ENCODE peak calls at places on chromosomes 12 and 14, in seven cellular contexts. E is head of caudate nucleus, N is mucosa of descending colon, H is AG04449, C is choroid plexus epithelial cell, A is NCI-H1694, Y is NCI-H460. G is an unnamed sample.

GRCh38 chr12:121400332-121401139 is 618 bp downstream of the RNF34 start:
- DNase-seq in N (peak), H (no peak), E (peak), C (peak), Y (peak), A (no peak), G (peak)

GRCh38 chr14:100278702-100279101 is 27.5 kb downstream of the SLC25A29 start:
- DNase-seq in Y (no peak), E (no peak), H (no peak), A (no peak), N (no peak), C (peak), G (peak)

GRCh38 chr12:120539303-120539702 is 5.1 kb downstream of the RNF10 start:
- DNase-seq in E (no peak), Y (no peak), N (no peak), C (peak), A (no peak), H (no peak), G (no peak)

GRCh38 chr12:53047221-53048032 is 2.4 kb upstream of the TNS2 start:
- DNase-seq in A (no peak), C (peak), H (no peak), Y (peak), N (peak), E (peak), G (peak)

GRCh38 chr14:81534510-81535074 is 939 bp upstream of the SEL1L start:
- DNase-seq in E (no peak), H (no peak), A (no peak), Y (no peak), C (no peak), N (no peak), G (no peak)

GRCh38 chr12:96257550-96258392 is 63.6 kb downstream of the ELK3 start:
- DNase-seq in H (no peak), A (peak), N (no peak), E (no peak), C (peak), Y (no peak), G (no peak)

GRCh38 chr12:75315518-75315917 is 14.6 kb downstream of the CAPS2 start:
- DNase-seq in N (no peak), Y (no peak), A (no peak), H (peak), C (peak), E (no peak), G (no peak)

GRCh38 chr12:1812650-1813302 is 7.6 kb upstream of the LRTM2 start:
- DNase-seq in C (peak), E (no peak), A (no peak), Y (peak), N (peak), H (no peak), G (no peak)

GRCh38 chr12:77617818-77618217 is 212.9 kb upstream of the NAV3 start:
- DNase-seq in E (no peak), C (no peak), A (no peak), N (no peak), Y (no peak), H (no peak), G (no peak)

GRCh38 chr14:53842938-53843337 is 113.7 kb downstream of the BMP4 start:
- DNase-seq in N (no peak), Y (no peak), H (no peak), A (no peak), C (peak), E (no peak), G (no peak)

GRCh38 chr12:104686196-104686595 is 229.4 kb downstream of the CHST11 start:
- DNase-seq in N (no peak), C (peak), A (no peak), Y (no peak), H (no peak), E (no peak), G (no peak)

GRCh38 chr12:17344649-17345048 is 738.7 kb upstream of the LMO3 start:
- DNase-seq in C (no peak), E (no peak), N (no peak), A (no peak), H (no peak), Y (no peak), G (no peak)

GRCh38 chr12:58959639-58960300 is 39.5 kb upstream of the LRIG3 start:
- DNase-seq in C (no peak), H (no peak), Y (no peak), N (no peak), E (no peak), A (no peak), G (no peak)

GRCh38 chr12:101051901-101052550 is 158.0 kb downstream of the SLC5A8 start:
- DNase-seq in C (peak), N (peak), H (no peak), A (peak), Y (no peak), E (no peak), G (no peak)

GRCh38 chr12:87995581-87996178 is 33.5 kb downstream of the C12orf50 start:
- DNase-seq in N (peak), Y (peak), C (peak), H (peak), E (peak), A (peak), G (peak)

GRCh38 chr12:131271724-131272123 is 318.0 kb downstream of the ADGRD1 start:
- DNase-seq in N (no peak), E (no peak), C (no peak), A (no peak), Y (no peak), H (no peak), G (no peak)

GRCh38 chr12:62787606-62788005 is 147.3 kb downstream of the PPM1H start:
- DNase-seq in C (peak), N (no peak), Y (no peak), E (no peak), A (no peak), H (no peak), G (no peak)

GRCh38 chr14:72904840-72905561 is 11.1 kb upstream of the DPF3 start:
- DNase-seq in H (no peak), Y (peak), N (peak), A (peak), C (peak), E (peak), G (peak)

GRCh38 chr12:85441740-85442139 is 161.7 kb downstream of the ALX1 start:
- DNase-seq in E (no peak), N (peak), H (no peak), Y (peak), A (no peak), C (peak), G (peak)

G was measured in GM13976.